ENCODE peak calls at places on chromosome 6, in four cellular contexts. M is psoas muscle, K is GF-D8, V is NCI-H524. L is an unnamed sample.

GRCh38 chr6:107460074-107460631 is 789 bp upstream of the PDSS2 start:
- DNase-seq in M (no peak), K (peak), V (no peak), L (no peak)

GRCh38 chr6:155544677-155545076 is 89.0 kb upstream of the NOX3 start:
- DNase-seq in M (no peak), K (no peak), V (no peak), L (no peak)

GRCh38 chr6:36247691-36248090 is 22.2 kb upstream of the PNPLA1 start:
- DNase-seq in M (no peak), K (no peak), V (no peak), L (no peak)

GRCh38 chr6:150038202-150038830 is 13.0 kb upstream of the RAET1L start:
- DNase-seq in M (no peak), K (no peak), V (peak), L (no peak)

GRCh38 chr6:26309731-26310142 is 55.3 kb upstream of the BTN3A2 start:
- DNase-seq in M (no peak), K (no peak), V (no peak), L (no peak)

GRCh38 chr6:38943964-38944363 is 104.6 kb upstream of the GLP1R start:
- DNase-seq in M (no peak), K (no peak), V (no peak), L (no peak)

GRCh38 chr6:75204222-75204958 is 1.5 kb downstream of the COL12A1 start:
- DNase-seq in M (peak), K (no peak), V (peak), L (peak)

GRCh38 chr6:61210549-61210948 is 1075.5 kb downstream of the KHDRBS2 start:
- DNase-seq in M (no peak), K (no peak), V (no peak), L (no peak)

GRCh38 chr6:109373762-109374161 is 8.5 kb downstream of the CD164 start:
- DNase-seq in M (no peak), K (no peak), V (no peak), L (no peak)

GRCh38 chr6:2781685-2782355 is 16.6 kb downstream of the WRNIP1 start:
- DNase-seq in M (no peak), K (no peak), V (no peak), L (no peak)

GRCh38 chr6:40535105-40535783 is 51.9 kb downstream of the LRFN2 start:
- DNase-seq in M (no peak), K (no peak), V (no peak), L (peak)

GRCh38 chr6:119896806-119897205 is 547.2 kb upstream of the MAN1A1 start:
- DNase-seq in M (no peak), K (no peak), V (no peak), L (no peak)

GRCh38 chr6:116316772-116317467 is 37.2 kb upstream of the TSPYL1 start:
- DNase-seq in M (peak), K (no peak), V (no peak), L (no peak)

GRCh38 chr6:144488590-144488989 is 203.5 kb downstream of the UTRN start:
- DNase-seq in M (no peak), K (no peak), V (no peak), L (no peak)

GRCh38 chr6:24935323-24935722 is 437 bp downstream of the RIPOR2 start:
- DNase-seq in M (no peak), K (no peak), V (no peak), L (no peak)

GRCh38 chr6:33410711-33411631 is at the start of gene PHF1:
- DNase-seq in M (no peak), K (no peak), V (peak), L (peak)

GRCh38 chr6:26224940-26225847 is 138.0 kb downstream of the HFE start:
- DNase-seq in M (peak), K (no peak), V (no peak), L (no peak)

GRCh38 chr6:113888493-113888892 is 31.3 kb downstream of the MARCKS start:
- DNase-seq in M (no peak), K (no peak), V (no peak), L (no peak)

GRCh38 chr6:170178561-170179477 is 112.1 kb downstream of the DLL1 start:
- DNase-seq in M (peak), K (no peak), V (no peak), L (no peak)

L was measured in RPMI8226.